ENCODE peak calls at places on chromosomes 3 and 15, in seven cellular contexts. K is HFFc6, I is SK-N-SH, V is fibroblast of mammary gland, Q is K562, E is nephron progenitor cell, H is A549. N is an unnamed sample.

GRCh38 chr3:58711871-58712270 is 45.3 kb upstream of the FAM3D start:
- DNase-seq in Q (no peak), E (no peak), K (no peak), V (no peak), H (no peak), I (peak), N (no peak)

GRCh38 chr15:67174864-67175573 is 79.4 kb downstream of the AAGAB start:
- DNase-seq in H (peak), I (peak), K (no peak), Q (no peak), V (no peak), E (no peak), N (no peak)

GRCh38 chr3:30980993-30981392 is 86.5 kb upstream of the GADL1 start:
- DNase-seq in H (no peak), K (no peak), E (no peak), Q (no peak), I (no peak), V (no peak), N (no peak)

GRCh38 chr3:52055537-52056351 is 627 bp downstream of the DUSP7 start:
- DNase-seq in K (no peak), Q (peak), E (peak), V (peak), I (peak), H (peak), N (peak)

GRCh38 chr3:171772427-171773056 is 37.7 kb downstream of the PLD1 start:
- DNase-seq in H (peak), K (peak), Q (peak), E (peak), I (peak), V (peak), N (peak)

GRCh38 chr15:101140697-101141065 is 111.2 kb downstream of the CHSY1 start:
- DNase-seq in I (no peak), Q (no peak), E (no peak), V (no peak), H (no peak), K (no peak), N (no peak)

GRCh38 chr15:86553116-86553515 is 473.4 kb downstream of the AGBL1 start:
- DNase-seq in Q (no peak), I (no peak), K (no peak), E (no peak), H (peak), V (no peak), N (no peak)

GRCh38 chr3:119831941-119832371 is 50.1 kb downstream of the NR1I2 start:
- DNase-seq in V (peak), H (no peak), Q (no peak), K (peak), E (no peak), I (no peak), N (no peak)

GRCh38 chr3:62630664-62631063 is 244.6 kb downstream of the CADPS start:
- DNase-seq in V (no peak), E (no peak), K (no peak), I (no peak), H (no peak), Q (no peak), N (no peak)

GRCh38 chr15:69011641-69012040 is 2.9 kb upstream of the NOX5 start:
- DNase-seq in V (no peak), H (no peak), I (no peak), Q (no peak), E (no peak), K (no peak), N (no peak)

GRCh38 chr3:173111321-173111720 is 29.7 kb downstream of the SPATA16 start:
- DNase-seq in Q (no peak), V (no peak), I (no peak), K (no peak), E (no peak), H (no peak), N (no peak)

GRCh38 chr3:99842826-99843589 is 25.3 kb downstream of the CMSS1 start:
- DNase-seq in V (peak), Q (no peak), E (no peak), I (peak), K (peak), H (peak), N (no peak)

GRCh38 chr3:47836986-47837385 is 34.0 kb downstream of the DHX30 start:
- DNase-seq in K (no peak), V (no peak), Q (no peak), E (no peak), H (no peak), I (no peak), N (no peak)

GRCh38 chr3:82087958-82088357 is 326.5 kb upstream of the GBE1 start:
- DNase-seq in Q (no peak), I (no peak), K (peak), H (peak), V (peak), E (no peak), N (no peak)

GRCh38 chr15:65363766-65364165 is 14.0 kb downstream of the IGDCC3 start:
- DNase-seq in E (no peak), Q (no peak), H (no peak), I (no peak), V (no peak), K (no peak), N (no peak)

GRCh38 chr15:48176957-48177356 is 1.1 kb downstream of the MYEF2 start:
- DNase-seq in Q (no peak), V (no peak), H (no peak), E (no peak), I (no peak), K (no peak), N (no peak)

GRCh38 chr3:113623324-113623723 is 73.1 kb downstream of the USF3 start:
- DNase-seq in H (peak), Q (no peak), K (no peak), V (peak), I (no peak), E (peak), N (peak)
- TF ChIP-seq CTCF in H (peak), Q (peak), K (peak), V (peak), I (no peak), E (no peak), N (no peak)

GRCh38 chr3:54837964-54838363 is 89.9 kb downstream of the LRTM1 start:
- DNase-seq in Q (no peak), H (no peak), V (peak), E (no peak), K (peak), I (no peak), N (no peak)
- TF ChIP-seq CTCF in Q (no peak), H (no peak), V (peak), E (no peak), K (peak), I (peak), N (no peak)

GRCh38 chr3:196947136-196947859 is 5.0 kb upstream of the NCBP2 start:
- DNase-seq in E (no peak), I (no peak), K (no peak), Q (no peak), V (no peak), H (no peak), N (no peak)
- TF ChIP-seq CTCF in E (no peak), I (peak), K (peak), Q (peak), V (no peak), H (no peak), N (no peak)

DNA sequence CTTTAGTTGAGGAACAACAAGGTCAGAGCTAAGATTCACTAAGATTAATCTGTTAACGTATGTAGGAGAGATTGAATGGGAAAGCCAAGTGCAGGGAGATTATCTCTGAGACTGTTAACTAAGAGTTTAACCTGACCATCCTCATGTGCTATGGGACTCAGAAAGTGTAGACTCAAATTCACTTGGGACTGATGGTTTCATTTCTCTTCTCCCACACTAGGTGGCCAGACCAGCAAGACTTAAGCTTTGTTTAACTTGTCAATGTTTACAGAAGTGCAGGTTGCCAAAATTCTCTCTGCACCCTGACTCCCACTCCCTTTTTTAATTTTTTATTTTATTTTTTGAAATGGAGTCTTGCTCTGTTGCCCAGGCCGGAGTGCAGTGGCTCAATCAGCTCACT is 6.3 kb upstream of the HEXA start:
- DNase-seq in V (no peak), E (no peak), K (peak), Q (no peak), H (peak), I (no peak), N (no peak)
- TF ChIP-seq CTCF in V (peak), E (no peak), K (peak), Q (peak), H (peak), I (peak), N (peak)

GRCh38 chr3:188205992-188206416 is 52.0 kb downstream of the LPP start:
- DNase-seq in K (no peak), I (no peak), E (no peak), Q (peak), H (peak), V (no peak), N (peak)
- TF ChIP-seq CTCF in K (peak), I (peak), E (no peak), Q (peak), H (no peak), V (no peak), N (peak)

N was measured in endothelial cell.